ENCODE peak calls at places on chromosomes 11 and 22, in four cellular contexts. One of them, this sample, is unnamed.

GRCh38 chr11:70539360-70540095 is 141.2 kb downstream of the CTTN start:
- DNase-seq in anterior cingulate cortex: no peak
- DNase-seq in stimulated activated CD4-positive, alpha-beta T cell treated with anti-CD3 and anti-CD28 coated beads, Interleukin-2, amount 100 ng/mL, for 48 hours: no peak
- DNase-seq in epithelial cell of esophagus: no peak
- DNase-seq in this sample: no peak

GRCh38 chr22:38308791-38309498 is 8.3 kb downstream of the CSNK1E start:
- DNase-seq in anterior cingulate cortex: no peak
- DNase-seq in epithelial cell of esophagus: no peak
- DNase-seq in stimulated activated CD4-positive, alpha-beta T cell treated with anti-CD3 and anti-CD28 coated beads, Interleukin-2, amount 100 ng/mL, for 48 hours: no peak
- DNase-seq in this sample: no peak

GRCh38 chr11:75163917-75164316 is 13.0 kb downstream of the SLCO2B1 start:
- DNase-seq in epithelial cell of esophagus: no peak
- DNase-seq in anterior cingulate cortex: no peak
- DNase-seq in stimulated activated CD4-positive, alpha-beta T cell treated with anti-CD3 and anti-CD28 coated beads, Interleukin-2, amount 100 ng/mL, for 48 hours: no peak
- DNase-seq in this sample: no peak

GRCh38 chr11:102603091-102603490 is 22.0 kb downstream of the MMP20 start:
- DNase-seq in epithelial cell of esophagus: peak; percentile 62
- DNase-seq in anterior cingulate cortex: peak; percentile 27
- DNase-seq in stimulated activated CD4-positive, alpha-beta T cell treated with anti-CD3 and anti-CD28 coated beads, Interleukin-2, amount 100 ng/mL, for 48 hours: no peak
- DNase-seq in this sample: peak; percentile 95

GRCh38 chr11:132935383-132935782 is 596.9 kb downstream of the OPCML start:
- DNase-seq in epithelial cell of esophagus: no peak
- DNase-seq in anterior cingulate cortex: no peak
- DNase-seq in stimulated activated CD4-positive, alpha-beta T cell treated with anti-CD3 and anti-CD28 coated beads, Interleukin-2, amount 100 ng/mL, for 48 hours: no peak
- DNase-seq in this sample: no peak

GRCh38 chr22:28911777-28912669 is 28.7 kb downstream of the ZNRF3 start:
- DNase-seq in anterior cingulate cortex: no peak
- DNase-seq in stimulated activated CD4-positive, alpha-beta T cell treated with anti-CD3 and anti-CD28 coated beads, Interleukin-2, amount 100 ng/mL, for 48 hours: no peak
- DNase-seq in epithelial cell of esophagus: no peak
- DNase-seq in this sample: no peak

GRCh38 chr11:61061081-61061826 is 41.0 kb upstream of the CD5 start:
- DNase-seq in anterior cingulate cortex: no peak
- DNase-seq in epithelial cell of esophagus: peak; percentile 77
- DNase-seq in stimulated activated CD4-positive, alpha-beta T cell treated with anti-CD3 and anti-CD28 coated beads, Interleukin-2, amount 100 ng/mL, for 48 hours: peak; percentile 64
- DNase-seq in this sample: no peak

GRCh38 chr22:35959121-35959800 is 69.4 kb downstream of the RBFOX2 start:
- DNase-seq in anterior cingulate cortex: no peak
- DNase-seq in epithelial cell of esophagus: no peak
- DNase-seq in stimulated activated CD4-positive, alpha-beta T cell treated with anti-CD3 and anti-CD28 coated beads, Interleukin-2, amount 100 ng/mL, for 48 hours: no peak
- DNase-seq in this sample: no peak

GRCh38 chr11:117219455-117219854 is 12.4 kb downstream of the PCSK7 start:
- DNase-seq in stimulated activated CD4-positive, alpha-beta T cell treated with anti-CD3 and anti-CD28 coated beads, Interleukin-2, amount 100 ng/mL, for 48 hours: no peak
- DNase-seq in epithelial cell of esophagus: no peak
- DNase-seq in anterior cingulate cortex: no peak
- DNase-seq in this sample: no peak

GRCh38 chr22:46007848-46008261 is 30.9 kb upstream of the WNT7B start:
- DNase-seq in stimulated activated CD4-positive, alpha-beta T cell treated with anti-CD3 and anti-CD28 coated beads, Interleukin-2, amount 100 ng/mL, for 48 hours: no peak
- DNase-seq in anterior cingulate cortex: no peak
- DNase-seq in epithelial cell of esophagus: peak; percentile 97
- DNase-seq in this sample: no peak

GRCh38 chr11:126452718-126453117 is 97.2 kb downstream of the ST3GAL4 start:
- DNase-seq in anterior cingulate cortex: no peak
- DNase-seq in stimulated activated CD4-positive, alpha-beta T cell treated with anti-CD3 and anti-CD28 coated beads, Interleukin-2, amount 100 ng/mL, for 48 hours: no peak
- DNase-seq in epithelial cell of esophagus: no peak
- DNase-seq in this sample: peak; percentile 13

GRCh38 chr11:2901854-2902783 is 16.5 kb upstream of the CDKN1C start:
- DNase-seq in stimulated activated CD4-positive, alpha-beta T cell treated with anti-CD3 and anti-CD28 coated beads, Interleukin-2, amount 100 ng/mL, for 48 hours: peak; percentile 91
- DNase-seq in epithelial cell of esophagus: peak; percentile 94
- DNase-seq in anterior cingulate cortex: peak; percentile 53
- DNase-seq in this sample: peak; percentile 65

GRCh38 chr11:61791737-61792309 is 576 bp downstream of the TMEM258 start:
- DNase-seq in stimulated activated CD4-positive, alpha-beta T cell treated with anti-CD3 and anti-CD28 coated beads, Interleukin-2, amount 100 ng/mL, for 48 hours: peak; percentile 31
- DNase-seq in anterior cingulate cortex: peak; percentile 61
- DNase-seq in epithelial cell of esophagus: peak; percentile 81
- DNase-seq in this sample: peak; percentile 97

GRCh38 chr11:103904324-103904667 is 132.1 kb upstream of the DDI1 start:
- DNase-seq in stimulated activated CD4-positive, alpha-beta T cell treated with anti-CD3 and anti-CD28 coated beads, Interleukin-2, amount 100 ng/mL, for 48 hours: no peak
- DNase-seq in epithelial cell of esophagus: no peak
- DNase-seq in anterior cingulate cortex: no peak
- DNase-seq in this sample: no peak

GRCh38 chr11:63573881-63574855 is 11.0 kb upstream of the PLAAT2 start:
- DNase-seq in anterior cingulate cortex: no peak
- DNase-seq in stimulated activated CD4-positive, alpha-beta T cell treated with anti-CD3 and anti-CD28 coated beads, Interleukin-2, amount 100 ng/mL, for 48 hours: no peak
- DNase-seq in epithelial cell of esophagus: no peak
- DNase-seq in this sample: peak; percentile 46

GRCh38 chr11:11374358-11375148 is 21.5 kb upstream of the CSNK2A3 start:
- DNase-seq in epithelial cell of esophagus: peak; percentile 23
- DNase-seq in anterior cingulate cortex: no peak
- DNase-seq in stimulated activated CD4-positive, alpha-beta T cell treated with anti-CD3 and anti-CD28 coated beads, Interleukin-2, amount 100 ng/mL, for 48 hours: no peak
- DNase-seq in this sample: no peak

GRCh38 chr11:86484164-86484794 is 109.6 kb downstream of the CCDC81 start:
- DNase-seq in epithelial cell of esophagus: peak; percentile 79
- DNase-seq in stimulated activated CD4-positive, alpha-beta T cell treated with anti-CD3 and anti-CD28 coated beads, Interleukin-2, amount 100 ng/mL, for 48 hours: no peak
- DNase-seq in anterior cingulate cortex: no peak
- DNase-seq in this sample: no peak

GRCh38 chr11:12076840-12077534 is 33.4 kb upstream of the MICAL2 start:
- DNase-seq in epithelial cell of esophagus: peak; percentile 70
- DNase-seq in anterior cingulate cortex: no peak
- DNase-seq in stimulated activated CD4-positive, alpha-beta T cell treated with anti-CD3 and anti-CD28 coated beads, Interleukin-2, amount 100 ng/mL, for 48 hours: no peak
- DNase-seq in this sample: no peak

GRCh38 chr22:18042685-18043084 is 18.3 kb upstream of the MICAL3 start:
- DNase-seq in anterior cingulate cortex: no peak
- DNase-seq in stimulated activated CD4-positive, alpha-beta T cell treated with anti-CD3 and anti-CD28 coated beads, Interleukin-2, amount 100 ng/mL, for 48 hours: no peak
- DNase-seq in epithelial cell of esophagus: no peak
- DNase-seq in this sample: no peak

This sample was measured in hippocampal formation.